ENCODE peak calls at places on chromosomes 6 and 20, in five cellular contexts. Q, Y, I, F and V are unnamed samples.

GRCh38 chr20:46520976-46521579 is 7.7 kb upstream of the ZNF334 start:
- DNase-seq in I (no peak), Y (peak), F (peak), Q (peak), V (peak)

GRCh38 chr6:155129744-155130143 is 134.1 kb upstream of the CLDN20 start:
- DNase-seq in Q (no peak), Y (no peak), I (no peak), F (no peak), V (no peak)

GRCh38 chr6:167995302-167995701 is 2.2 kb upstream of the KIF25 start:
- DNase-seq in F (no peak), I (no peak), Q (no peak), Y (no peak), V (no peak)

GRCh38 chr6:151430886-151431285 is 21.0 kb downstream of the RMND1 start:
- DNase-seq in F (no peak), Y (no peak), Q (no peak), I (no peak), V (no peak)

GRCh38 chr20:5073154-5074049 is 46.4 kb downstream of the PCNA start:
- DNase-seq in I (peak), Y (peak), F (peak), Q (peak), V (peak)

GRCh38 chr6:14664112-14664592 is 546.6 kb downstream of the CD83 start:
- DNase-seq in Y (no peak), F (no peak), Q (no peak), I (no peak), V (no peak)

GRCh38 chr6:3805448-3806123 is 43.6 kb upstream of the FAM50B start:
- DNase-seq in Y (no peak), I (no peak), F (no peak), Q (no peak), V (no peak)

GRCh38 chr20:38649275-38649891 is 47.8 kb downstream of the ARHGAP40 start:
- DNase-seq in Y (peak), F (peak), Q (no peak), I (no peak), V (peak)

GRCh38 chr6:170284866-170285469 is 5.9 kb downstream of the DLL1 start:
- DNase-seq in F (peak), I (peak), Q (no peak), Y (no peak), V (no peak)

GRCh38 chr6:98836962-98837944 is 2.9 kb downstream of the POU3F2 start:
- DNase-seq in I (no peak), F (no peak), Y (no peak), Q (no peak), V (no peak)

GRCh38 chr6:148523051-148523450 is 180.4 kb downstream of the SASH1 start:
- DNase-seq in Q (no peak), F (no peak), I (no peak), Y (no peak), V (no peak)

GRCh38 chr20:57849126-57849867 is 139.5 kb upstream of the PMEPA1 start:
- DNase-seq in I (no peak), F (peak), Y (no peak), Q (no peak), V (peak)

GRCh38 chr6:46410330-46410953 is 80.8 kb downstream of the RCAN2 start:
- DNase-seq in I (no peak), Q (peak), F (no peak), Y (no peak), V (no peak)

GRCh38 chr6:99225172-99225571 is 124.3 kb downstream of the FAXC start:
- DNase-seq in F (no peak), I (no peak), Y (no peak), Q (no peak), V (no peak)

GRCh38 chr20:2759603-2760360 is 40.6 kb downstream of the CPXM1 start:
- DNase-seq in F (peak), Q (no peak), I (no peak), Y (no peak), V (no peak)

GRCh38 chr6:139060332-139060731 is 31.8 kb downstream of the ABRACL start:
- DNase-seq in Q (no peak), Y (no peak), F (no peak), I (no peak), V (no peak)

GRCh38 chr6:168125429-168126001 is 46.5 kb upstream of the FRMD1 start:
- DNase-seq in Q (no peak), F (peak), Y (no peak), I (no peak), V (peak)

GRCh38 chr6:142088858-142089216 is 43.9 kb upstream of the GJE1 start:
- DNase-seq in Q (no peak), F (peak), Y (peak), I (no peak), V (peak)

GRCh38 chr20:57266251-57267157 is at the start of gene BMP7:
- DNase-seq in F (peak), Q (no peak), I (no peak), Y (peak), V (peak)

GRCh38 chr6:40472354-40472753 is 114.8 kb downstream of the LRFN2 start:
- DNase-seq in Q (no peak), F (no peak), Y (no peak), I (no peak), V (no peak)

GRCh38 chr6:27374824-27375612 is 13.5 kb upstream of the ZNF391 start:
- DNase-seq in F (peak), Y (no peak), Q (peak), I (peak), V (peak)

GRCh38 chr6:45898941-45899682 is 116.5 kb downstream of the CLIC5 start:
- DNase-seq in F (no peak), Q (no peak), I (no peak), Y (no peak), V (no peak)

GRCh38 chr6:2848851-2849250 is 7.2 kb upstream of the SERPINB1 start:
- DNase-seq in Y (no peak), F (peak), Q (no peak), I (no peak), V (peak)

GRCh38 chr6:11248974-11249761 is 16.7 kb upstream of the NEDD9 start:
- DNase-seq in Q (no peak), F (peak), Y (no peak), I (no peak), V (no peak)

GRCh38 chr6:79334674-79335073 is 100.2 kb upstream of the HMGN3 start:
- DNase-seq in I (no peak), F (no peak), Y (no peak), Q (no peak), V (no peak)

GRCh38 chr6:82989891-82990290 is 75.8 kb downstream of the UBE3D start:
- DNase-seq in I (no peak), Y (no peak), Q (no peak), F (no peak), V (no peak)

GRCh38 chr6:131001113-131001776 is 61.8 kb downstream of the EPB41L2 start:
- DNase-seq in Y (no peak), I (no peak), Q (no peak), F (no peak), V (no peak)

GRCh38 chr20:8438748-8439147 is 306.7 kb downstream of the PLCB1 start:
- DNase-seq in I (no peak), F (no peak), Q (no peak), Y (no peak), V (no peak)

GRCh38 chr6:42819803-42820508 is 38.1 kb downstream of the BICRAL start:
- DNase-seq in I (no peak), Y (peak), Q (no peak), F (peak), V (no peak)

GRCh38 chr6:108348655-108349349 is 53.9 kb downstream of the AFG1L start:
- DNase-seq in F (no peak), Q (no peak), Y (no peak), I (no peak), V (no peak)

GRCh38 chr6:26349964-26350857 is 14.8 kb upstream of the BTN3A2 start:
- DNase-seq in Q (no peak), F (no peak), Y (no peak), I (peak), V (no peak)

GRCh38 chr6:16324184-16324583 is 85.8 kb downstream of the GMPR start:
- DNase-seq in I (no peak), Y (no peak), F (no peak), Q (no peak), V (no peak)

DNA sequence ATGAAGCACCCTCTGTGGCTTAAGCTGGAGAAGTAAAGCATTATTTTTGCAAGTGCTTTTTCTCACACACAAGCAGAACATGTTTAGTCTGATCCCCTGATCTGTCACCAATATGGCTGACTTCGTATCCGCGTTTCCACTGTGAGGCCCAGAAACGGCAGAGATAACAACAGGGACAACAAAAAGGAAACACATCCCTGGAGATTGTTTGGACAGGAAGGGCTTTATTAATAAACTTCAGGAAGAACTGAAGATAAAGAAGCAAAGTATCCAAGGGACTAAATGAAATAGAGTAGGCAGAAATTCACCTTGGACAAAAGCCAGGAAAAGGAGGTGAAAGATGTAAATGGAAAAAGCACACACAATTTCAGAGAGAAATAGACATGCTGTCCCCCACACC is 49.2 kb downstream of the RARS2 start:
- DNase-seq in Y (no peak), I (no peak), Q (no peak), F (no peak), V (no peak)
- TF ChIP-seq CTCF in Y (no peak), I (no peak), Q (no peak), F (no peak), V (no peak)

GRCh38 chr20:62740286-62741141 is 31.9 kb downstream of the NTSR1 start:
- DNase-seq in I (peak), F (no peak), Y (peak), Q (no peak), V (no peak)
- TF ChIP-seq CTCF in I (no peak), F (no peak), Y (no peak), Q (no peak), V (no peak)

DNA sequence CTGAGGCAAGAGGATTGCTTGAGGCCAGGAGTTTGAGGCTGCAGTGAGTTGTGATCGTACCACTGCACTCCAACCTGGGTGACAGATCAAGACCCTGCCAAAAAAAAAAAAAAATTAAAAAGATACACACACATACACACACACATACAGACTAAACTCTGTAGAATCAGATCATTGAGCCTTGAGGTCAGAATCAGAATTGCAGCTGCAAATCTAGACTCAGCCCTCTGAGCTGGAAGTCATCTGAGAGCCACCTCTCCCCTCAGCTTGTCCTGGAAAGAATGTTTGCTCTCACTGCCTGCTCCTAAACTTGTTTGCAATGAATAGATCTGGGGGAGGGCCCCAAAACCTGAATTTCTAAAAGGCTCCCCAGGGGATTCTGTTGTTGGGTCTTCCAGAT is 41.4 kb upstream of the ANGPT4 start:
- DNase-seq in Q (no peak), Y (peak), I (no peak), F (no peak), V (no peak)
- TF ChIP-seq CTCF in Q (no peak), Y (no peak), I (no peak), F (peak), V (peak)

DNA sequence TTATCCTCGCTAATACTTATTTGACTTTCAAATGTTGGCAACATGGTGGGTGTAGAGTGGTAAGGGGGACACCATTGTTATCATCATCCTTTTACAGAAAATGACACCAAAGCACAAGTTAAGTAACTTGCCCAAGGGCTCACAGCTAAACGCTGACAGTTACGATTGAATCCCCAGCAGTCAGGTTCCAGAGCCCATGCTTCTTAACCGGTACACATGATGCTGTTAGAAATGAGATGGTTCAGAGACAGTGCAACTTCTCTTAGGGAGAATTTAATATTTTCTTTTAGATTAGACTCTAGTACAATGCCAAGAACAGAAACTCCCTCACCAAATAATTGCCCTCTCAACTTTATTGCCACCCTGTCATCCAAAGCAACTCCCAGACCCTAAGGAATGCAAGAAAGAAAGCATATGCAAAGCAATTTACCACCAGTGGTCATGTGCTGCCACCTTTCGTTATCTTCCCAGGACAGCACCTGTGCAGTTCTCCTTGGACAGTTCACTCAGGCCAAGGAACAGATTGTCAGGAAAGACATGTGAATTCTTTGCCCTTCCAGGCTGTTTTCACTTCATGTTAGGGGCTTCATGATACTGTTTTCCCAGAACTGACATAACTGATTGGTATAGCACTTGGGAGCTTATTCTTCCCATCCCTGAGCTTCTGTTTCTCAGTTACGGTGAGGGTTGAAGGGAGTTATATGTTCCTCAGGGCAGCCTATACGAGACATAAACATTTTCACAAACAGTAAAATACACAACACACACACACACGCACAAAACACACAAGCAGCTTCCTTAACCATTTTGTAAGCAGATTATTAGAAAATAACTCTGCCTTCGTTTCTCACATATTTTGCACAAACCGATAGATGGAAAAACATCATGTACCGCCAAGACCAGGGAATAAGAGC is 5.1 kb downstream of the HLA-DMA start:
- DNase-seq in Y (peak), Q (peak), F (peak), I (no peak), V (peak)
- TF ChIP-seq CTCF in Y (peak), Q (peak), F (peak), I (peak), V (peak)

GRCh38 chr20:52434041-52434425 is 242.5 kb upstream of the ZFP64 start:
- DNase-seq in Y (no peak), F (no peak), Q (no peak), I (no peak), V (no peak)

GRCh38 chr20:52434453-52434852 is 242.9 kb upstream of the ZFP64 start:
- DNase-seq in F (no peak), Q (no peak), I (no peak), Y (no peak), V (no peak)

GRCh38 chr20:52439385-52439784 is 247.8 kb upstream of the ZFP64 start:
- DNase-seq in Y (no peak), I (no peak), F (no peak), Q (no peak), V (no peak)

GRCh38 chr20:52441708-52442107 is 250.1 kb upstream of the ZFP64 start:
- DNase-seq in I (no peak), Y (no peak), F (no peak), Q (no peak), V (no peak)

GRCh38 chr20:52438326-52438963 is 246.9 kb upstream of the ZFP64 start:
- DNase-seq in Q (no peak), F (peak), Y (no peak), I (no peak), V (no peak)
- TF ChIP-seq CTCF in Q (no peak), F (no peak), Y (no peak), I (no peak), V (no peak)